ENCODE peak calls at places on chromosomes 11 and 22, in nine cellular contexts. V, R, B, H, F, K, M, X and E are unnamed samples.
A peak's percentile ranks its signal among the peaks of the same experiment; 100 is the strongest.

GRCh38 chr11:45500457-45500856 is 165.0 kb downstream of the CHST1 start:
- DNase-seq in V (no peak), R (no peak), B (no peak), H (no peak), F (no peak), K (no peak), M (no peak), X (no peak), E (no peak)

GRCh38 chr11:112579282-112579681 is 318.6 kb upstream of the PLET1 start:
- DNase-seq in V (no peak), R (no peak), B (no peak), H (no peak), F (no peak), K (no peak), M (no peak), X (no peak), E (no peak)

GRCh38 chr22:44354288-44354687 is 41.5 kb upstream of the SHISAL1 start:
- DNase-seq in V (no peak), R (no peak), B (no peak), H (no peak), F (no peak), K (peak; percentile 14), M (no peak), X (no peak), E (no peak)

GRCh38 chr11:43988040-43988793 is 45.8 kb downstream of the C11orf96 start:
- DNase-seq in V (no peak), R (no peak), B (no peak), H (no peak), F (no peak), K (no peak), M (no peak), X (no peak), E (no peak)

GRCh38 chr11:70085815-70086769 is 8.0 kb downstream of the ANO1 start:
- DNase-seq in V (no peak), R (no peak), B (no peak), H (peak; percentile 54), F (no peak), K (no peak), M (no peak), X (no peak), E (no peak)

GRCh38 chr11:74680703-74681531 is 50.3 kb downstream of the CHRDL2 start:
- DNase-seq in V (no peak), R (no peak), B (no peak), H (no peak), F (no peak), K (no peak), M (no peak), X (no peak), E (no peak)

GRCh38 chr11:86482684-86483083 is 108.0 kb downstream of the CCDC81 start:
- DNase-seq in V (no peak), R (no peak), B (no peak), H (no peak), F (no peak), K (no peak), M (no peak), X (no peak), E (no peak)

GRCh38 chr11:44509291-44509690 is 56.2 kb upstream of the CD82 start:
- DNase-seq in V (no peak), R (no peak), B (no peak), H (no peak), F (no peak), K (no peak), M (no peak), X (no peak), E (no peak)

GRCh38 chr11:33669598-33670249 is 30.9 kb downstream of the C11orf91 start:
- DNase-seq in V (no peak), R (no peak), B (no peak), H (no peak), F (no peak), K (no peak), M (no peak), X (no peak), E (no peak)

GRCh38 chr11:115276799-115277198 is 227.4 kb downstream of the CADM1 start:
- DNase-seq in V (no peak), R (no peak), B (no peak), H (no peak), F (no peak), K (no peak), M (no peak), X (no peak), E (no peak)

GRCh38 chr11:79312591-79313267 is 128.1 kb downstream of the TENM4 start:
- DNase-seq in V (no peak), R (no peak), B (peak; percentile 73), H (no peak), F (no peak), K (peak; percentile 19), M (no peak), X (no peak), E (no peak)